ENCODE peak calls at places on chromosome 17, in five cellular contexts. M, J, A, I and Y are unnamed samples.

GRCh38 chr17:4710693-4711634 is 532 bp downstream of the ARRB2 start:
- DNase-seq in A (no peak), I (no peak), J (no peak), M (no peak), Y (no peak)

GRCh38 chr17:47695664-47696376 is 1.9 kb downstream of the TBKBP1 start:
- DNase-seq in A (no peak), I (no peak), J (no peak), M (no peak), Y (no peak)

GRCh38 chr17:33725675-33726271 is 432.7 kb upstream of the ASIC2 start:
- DNase-seq in A (peak), J (no peak), I (peak), M (peak), Y (no peak)

GRCh38 chr17:40576113-40576740 is 11.0 kb upstream of the CCR7 start:
- DNase-seq in M (no peak), A (no peak), I (no peak), J (no peak), Y (no peak)

GRCh38 chr17:21301593-21302550 is 17.4 kb downstream of the MAP2K3 start:
- DNase-seq in M (no peak), A (no peak), J (no peak), I (no peak), Y (no peak)

GRCh38 chr17:4607773-4608187 is 23.5 kb downstream of the SMTNL2 start:
- DNase-seq in I (peak), J (no peak), M (peak), A (no peak), Y (no peak)

GRCh38 chr17:48442819-48443218 is 12.8 kb upstream of the SKAP1 start:
- DNase-seq in M (no peak), I (no peak), J (no peak), A (no peak), Y (no peak)

GRCh38 chr17:61239953-61240352 is 159.7 kb upstream of the TBX2 start:
- DNase-seq in M (no peak), J (no peak), A (no peak), I (no peak), Y (no peak)

GRCh38 chr17:1231456-1231855 is 38.8 kb upstream of the BHLHA9 start:
- DNase-seq in A (no peak), J (no peak), M (no peak), I (no peak), Y (no peak)

GRCh38 chr17:75504347-75505151 is 10.8 kb downstream of the CASKIN2 start:
- DNase-seq in I (peak), J (no peak), A (no peak), M (no peak), Y (no peak)

GRCh38 chr17:71085238-71086033 is 916.1 kb downstream of the KCNJ2 start:
- DNase-seq in A (peak), J (no peak), I (peak), M (no peak), Y (no peak)

GRCh38 chr17:681738-682137 is 32.9 kb downstream of the VPS53 start:
- DNase-seq in J (no peak), A (no peak), M (peak), I (no peak), Y (peak)

GRCh38 chr17:512926-513325 is 160.3 kb upstream of the RPH3AL start:
- DNase-seq in J (no peak), I (no peak), A (no peak), M (no peak), Y (no peak)

GRCh38 chr17:73591278-73592078 is 52.8 kb downstream of the SDK2 start:
- DNase-seq in J (no peak), M (no peak), A (no peak), I (no peak), Y (no peak)

GRCh38 chr17:75877752-75878173 is 618 bp downstream of the TRIM47 start:
- DNase-seq in J (peak), M (peak), A (peak), I (peak), Y (no peak)

GRCh38 chr17:13957636-13958035 is 111.7 kb upstream of the COX10 start:
- DNase-seq in J (no peak), A (no peak), M (peak), I (no peak), Y (peak)

GRCh38 chr17:28331891-28332420 is 3.3 kb downstream of the IFT20 start:
- DNase-seq in M (no peak), J (no peak), I (peak), A (no peak), Y (no peak)

GRCh38 chr17:74711058-74711824 is 1.5 kb downstream of the CD300LF start:
- DNase-seq in A (no peak), I (no peak), J (no peak), M (no peak), Y (no peak)

GRCh38 chr17:74780443-74781238 is 4.5 kb upstream of the NAT9 start:
- DNase-seq in I (peak), J (no peak), A (no peak), M (no peak), Y (no peak)

GRCh38 chr17:42321555-42321954 is 33.3 kb downstream of the STAT5A start:
- DNase-seq in I (no peak), M (no peak), A (no peak), J (no peak), Y (no peak)
- TF ChIP-seq CTCF in I (no peak), M (no peak), A (no peak), J (no peak), Y (no peak)

DNA sequence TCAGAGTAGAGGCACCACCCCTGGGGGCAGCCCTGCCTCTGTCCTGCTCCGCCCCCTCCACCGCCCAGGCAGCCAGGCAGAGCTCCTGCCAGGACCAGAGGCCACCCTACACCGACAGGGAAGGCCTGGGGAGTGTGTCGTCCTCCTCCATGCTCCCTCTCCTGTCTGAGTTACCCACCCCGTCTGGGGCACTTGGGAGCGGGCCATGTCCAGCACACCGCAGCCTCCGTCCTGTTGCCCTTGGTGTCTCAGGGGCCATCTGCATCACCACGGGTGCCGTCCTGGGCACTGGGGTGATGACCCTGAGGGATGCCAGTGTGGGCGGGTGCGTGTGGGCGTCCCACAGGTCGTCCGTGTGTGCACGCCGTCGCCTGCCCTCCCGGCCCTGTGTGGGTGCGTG is 65.3 kb upstream of the ZNF750 start:
- DNase-seq in I (no peak), J (no peak), A (no peak), M (no peak), Y (no peak)
- TF ChIP-seq CTCF in I (no peak), J (no peak), A (no peak), M (no peak), Y (no peak)

GRCh38 chr17:78692460-78693010 is 89.5 kb downstream of the CYTH1 start:
- DNase-seq in J (no peak), A (no peak), I (no peak), M (no peak), Y (no peak)

GRCh38 chr17:78693346-78694083 is 88.6 kb downstream of the CYTH1 start:
- DNase-seq in M (no peak), A (no peak), J (no peak), I (no peak), Y (no peak)

GRCh38 chr17:78687125-78687524 is 94.9 kb downstream of the CYTH1 start:
- DNase-seq in M (no peak), J (no peak), I (no peak), A (no peak), Y (no peak)

GRCh38 chr17:78687944-78688343 is 94.1 kb downstream of the CYTH1 start:
- DNase-seq in M (no peak), I (peak), J (no peak), A (no peak), Y (no peak)

GRCh38 chr17:78689029-78689428 is 93.0 kb downstream of the CYTH1 start:
- DNase-seq in I (no peak), A (no peak), J (no peak), M (no peak), Y (no peak)
- TF ChIP-seq CTCF in I (peak), A (no peak), J (no peak), M (no peak), Y (no peak)

GRCh38 chr17:39527220-39527813 is 66.0 kb downstream of the CDK12 start:
- DNase-seq in I (no peak), J (no peak), M (no peak), A (no peak), Y (no peak)
- TF ChIP-seq CTCF in I (peak), J (peak), M (peak), A (no peak), Y (peak)

DNA sequence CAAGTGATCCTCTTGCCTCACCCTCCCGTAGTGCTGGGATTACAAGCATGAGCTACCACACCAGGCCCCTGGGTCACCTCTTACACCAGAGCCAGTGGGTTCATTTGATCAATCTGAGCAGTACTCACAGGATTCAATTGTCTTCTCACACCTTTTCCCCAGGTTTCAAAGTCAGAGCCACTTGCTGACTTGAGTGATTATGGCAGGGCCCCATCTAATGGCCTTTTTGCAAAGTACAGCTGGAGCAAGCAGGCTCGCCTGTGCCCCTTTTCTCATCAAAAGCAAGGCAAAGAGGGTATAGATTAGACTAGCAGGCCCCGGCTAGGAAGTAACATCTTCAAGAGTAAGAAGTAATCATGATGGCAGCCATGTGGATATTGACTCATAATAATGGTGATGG is 114.8 kb upstream of the NOL11 start:
- DNase-seq in J (no peak), I (peak), M (peak), A (no peak), Y (peak)
- TF ChIP-seq CTCF in J (peak), I (peak), M (peak), A (peak), Y (peak)

GRCh38 chr17:50184057-50184456 is 17.4 kb downstream of the COL1A1 start:
- DNase-seq in J (no peak), A (peak), M (peak), I (no peak), Y (no peak)
- TF ChIP-seq CTCF in J (no peak), A (no peak), M (peak), I (peak), Y (peak)

GRCh38 chr17:46008591-46008990 is 9.5 kb downstream of the STH start:
- DNase-seq in I (no peak), M (no peak), A (no peak), J (no peak), Y (no peak)

GRCh38 chr17:46009681-46010596 is 10.9 kb downstream of the STH start:
- DNase-seq in J (no peak), A (no peak), I (peak), M (peak), Y (peak)

GRCh38 chr17:46011711-46012505 is 12.9 kb downstream of the STH start:
- DNase-seq in J (no peak), M (no peak), A (no peak), I (peak), Y (no peak)

GRCh38 chr17:46012506-46013079 is 13.5 kb downstream of the STH start:
- DNase-seq in I (no peak), M (no peak), J (no peak), A (no peak), Y (no peak)

GRCh38 chr17:46010597-46011186 is 11.6 kb downstream of the STH start:
- DNase-seq in A (no peak), I (peak), M (no peak), J (no peak), Y (no peak)
- TF ChIP-seq CTCF in A (no peak), I (peak), M (no peak), J (no peak), Y (no peak)

GRCh38 chr17:58354541-58355216 is 2.7 kb upstream of the SUPT4H1 start:
- DNase-seq in J (no peak), M (no peak), A (no peak), I (no peak), Y (no peak)

GRCh38 chr17:58351710-58352017 is 337 bp downstream of the SUPT4H1 start:
- DNase-seq in A (no peak), J (no peak), I (no peak), M (no peak), Y (no peak)

GRCh38 chr17:58351182-58351581 is 819 bp downstream of the SUPT4H1 start:
- DNase-seq in A (no peak), J (no peak), M (no peak), I (no peak), Y (no peak)

GRCh38 chr17:58352843-58353719 is 1.1 kb upstream of the SUPT4H1 start:
- DNase-seq in A (no peak), M (peak), J (peak), I (peak), Y (no peak)

GRCh38 chr17:58352018-58352842 is at the start of gene SUPT4H1:
- DNase-seq in M (peak), A (peak), J (peak), I (peak), Y (peak)
- TF ChIP-seq CTCF in M (no peak), A (no peak), J (peak), I (no peak), Y (no peak)

GRCh38 chr17:7416323-7416722 is 3.8 kb upstream of the SPEM1 start:
- DNase-seq in J (no peak), I (no peak), A (no peak), M (no peak), Y (no peak)
- TF ChIP-seq CTCF in J (no peak), I (no peak), A (no peak), M (no peak), Y (no peak)

GRCh38 chr17:38702900-38703741 is 2.0 kb upstream of the MLLT6 start:
- DNase-seq in A (peak), I (peak), M (peak), J (peak), Y (no peak)
- TF ChIP-seq CTCF in A (no peak), I (no peak), M (no peak), J (no peak), Y (no peak)